ENCODE peak calls at places on chromosome 17, in four cellular contexts. One of them, this sample, is unnamed.

GRCh38 chr17:29621751-29622194 is 939 bp downstream of the CORO6 start:
- DNase-seq in SW 1271: no peak
- DNase-seq in LHCN-M2: peak
- DNase-seq in activated CD4-positive, alpha-beta T cell treated with anti-CD3 and anti-CD28 coated beads, Interleukin-2, amount 50 U/mL, for 4 hours: no peak
- DNase-seq in this sample: no peak

GRCh38 chr17:37742114-37742761 is 2.6 kb downstream of the HNF1B start:
- DNase-seq in activated CD4-positive, alpha-beta T cell treated with anti-CD3 and anti-CD28 coated beads, Interleukin-2, amount 50 U/mL, for 4 hours: no peak
- DNase-seq in LHCN-M2: no peak
- DNase-seq in SW 1271: no peak
- DNase-seq in this sample: no peak

GRCh38 chr17:68820476-68820824 is 134.7 kb downstream of the ABCA8 start:
- DNase-seq in LHCN-M2: no peak
- DNase-seq in activated CD4-positive, alpha-beta T cell treated with anti-CD3 and anti-CD28 coated beads, Interleukin-2, amount 50 U/mL, for 4 hours: no peak
- DNase-seq in SW 1271: no peak
- DNase-seq in this sample: no peak

GRCh38 chr17:40063915-40064531 is 1.3 kb downstream of the THRA start:
- DNase-seq in LHCN-M2: no peak
- DNase-seq in SW 1271: no peak
- DNase-seq in activated CD4-positive, alpha-beta T cell treated with anti-CD3 and anti-CD28 coated beads, Interleukin-2, amount 50 U/mL, for 4 hours: no peak
- DNase-seq in this sample: no peak

GRCh38 chr17:75684924-75685323 is 17.8 kb downstream of the SAP30BP start:
- DNase-seq in LHCN-M2: peak
- DNase-seq in SW 1271: no peak
- DNase-seq in activated CD4-positive, alpha-beta T cell treated with anti-CD3 and anti-CD28 coated beads, Interleukin-2, amount 50 U/mL, for 4 hours: no peak
- DNase-seq in this sample: no peak

GRCh38 chr17:42399121-42399520 is 10.9 kb upstream of the STAT3 start:
- DNase-seq in activated CD4-positive, alpha-beta T cell treated with anti-CD3 and anti-CD28 coated beads, Interleukin-2, amount 50 U/mL, for 4 hours: no peak
- DNase-seq in LHCN-M2: peak
- DNase-seq in SW 1271: no peak
- DNase-seq in this sample: no peak

GRCh38 chr17:55167024-55167721 is 97.6 kb upstream of the HLF start:
- DNase-seq in activated CD4-positive, alpha-beta T cell treated with anti-CD3 and anti-CD28 coated beads, Interleukin-2, amount 50 U/mL, for 4 hours: no peak
- DNase-seq in SW 1271: no peak
- DNase-seq in LHCN-M2: no peak
- DNase-seq in this sample: no peak

GRCh38 chr17:43966276-43966675 is 12.5 kb upstream of the PYY start:
- DNase-seq in LHCN-M2: no peak
- DNase-seq in SW 1271: no peak
- DNase-seq in activated CD4-positive, alpha-beta T cell treated with anti-CD3 and anti-CD28 coated beads, Interleukin-2, amount 50 U/mL, for 4 hours: no peak
- DNase-seq in this sample: no peak

GRCh38 chr17:3990391-3991127 is 26.3 kb upstream of the ATP2A3 start:
- DNase-seq in activated CD4-positive, alpha-beta T cell treated with anti-CD3 and anti-CD28 coated beads, Interleukin-2, amount 50 U/mL, for 4 hours: no peak
- DNase-seq in LHCN-M2: no peak
- DNase-seq in SW 1271: no peak
- DNase-seq in this sample: no peak

GRCh38 chr17:48432820-48433775 is 3.1 kb upstream of the SKAP1 start:
- DNase-seq in activated CD4-positive, alpha-beta T cell treated with anti-CD3 and anti-CD28 coated beads, Interleukin-2, amount 50 U/mL, for 4 hours: no peak
- DNase-seq in SW 1271: no peak
- DNase-seq in LHCN-M2: no peak
- DNase-seq in this sample: no peak

GRCh38 chr17:37476431-37477130 is 13.1 kb upstream of the DUSP14 start:
- DNase-seq in LHCN-M2: peak
- DNase-seq in activated CD4-positive, alpha-beta T cell treated with anti-CD3 and anti-CD28 coated beads, Interleukin-2, amount 50 U/mL, for 4 hours: no peak
- DNase-seq in SW 1271: no peak
- DNase-seq in this sample: no peak

GRCh38 chr17:40458001-40458791 is 14.9 kb downstream of the IGFBP4 start:
- DNase-seq in SW 1271: no peak
- DNase-seq in activated CD4-positive, alpha-beta T cell treated with anti-CD3 and anti-CD28 coated beads, Interleukin-2, amount 50 U/mL, for 4 hours: no peak
- DNase-seq in LHCN-M2: peak
- DNase-seq in this sample: no peak

GRCh38 chr17:5031365-5032082 is 3.7 kb downstream of the SLC52A1 start:
- DNase-seq in SW 1271: peak
- DNase-seq in LHCN-M2: peak
- DNase-seq in activated CD4-positive, alpha-beta T cell treated with anti-CD3 and anti-CD28 coated beads, Interleukin-2, amount 50 U/mL, for 4 hours: peak
- DNase-seq in this sample: peak

GRCh38 chr17:17809527-17810373 is 27.0 kb downstream of the SREBF1 start:
- DNase-seq in SW 1271: no peak
- DNase-seq in LHCN-M2: no peak
- DNase-seq in activated CD4-positive, alpha-beta T cell treated with anti-CD3 and anti-CD28 coated beads, Interleukin-2, amount 50 U/mL, for 4 hours: no peak
- DNase-seq in this sample: no peak

GRCh38 chr17:77736207-77736600 is 222.3 kb upstream of the TNRC6C start:
- DNase-seq in activated CD4-positive, alpha-beta T cell treated with anti-CD3 and anti-CD28 coated beads, Interleukin-2, amount 50 U/mL, for 4 hours: no peak
- DNase-seq in LHCN-M2: no peak
- DNase-seq in SW 1271: no peak
- DNase-seq in this sample: no peak

GRCh38 chr17:68301438-68301959 is 10.2 kb downstream of the ARSG start:
- DNase-seq in SW 1271: no peak
- DNase-seq in activated CD4-positive, alpha-beta T cell treated with anti-CD3 and anti-CD28 coated beads, Interleukin-2, amount 50 U/mL, for 4 hours: no peak
- DNase-seq in LHCN-M2: no peak
- DNase-seq in this sample: no peak

GRCh38 chr17:44211281-44212265 is 7.9 kb downstream of the UBTF start:
- DNase-seq in activated CD4-positive, alpha-beta T cell treated with anti-CD3 and anti-CD28 coated beads, Interleukin-2, amount 50 U/mL, for 4 hours: no peak
- DNase-seq in SW 1271: no peak
- DNase-seq in LHCN-M2: no peak
- DNase-seq in this sample: no peak

GRCh38 chr17:81878294-81878693 is 7.2 kb upstream of the ARHGDIA start:
- DNase-seq in SW 1271: no peak
- DNase-seq in LHCN-M2: no peak
- DNase-seq in activated CD4-positive, alpha-beta T cell treated with anti-CD3 and anti-CD28 coated beads, Interleukin-2, amount 50 U/mL, for 4 hours: no peak
- DNase-seq in this sample: no peak

GRCh38 chr17:1420981-1421380 is 21.0 kb upstream of the YWHAE start:
- DNase-seq in activated CD4-positive, alpha-beta T cell treated with anti-CD3 and anti-CD28 coated beads, Interleukin-2, amount 50 U/mL, for 4 hours: no peak
- DNase-seq in LHCN-M2: no peak
- DNase-seq in SW 1271: no peak
- DNase-seq in this sample: no peak

GRCh38 chr17:51064061-51064735 is 56.5 kb downstream of the SPAG9 start:
- DNase-seq in SW 1271: no peak
- DNase-seq in activated CD4-positive, alpha-beta T cell treated with anti-CD3 and anti-CD28 coated beads, Interleukin-2, amount 50 U/mL, for 4 hours: no peak
- DNase-seq in LHCN-M2: no peak
- DNase-seq in this sample: no peak

GRCh38 chr17:81031571-81032550 is 3.1 kb upstream of the BAIAP2 start:
- DNase-seq in SW 1271: no peak
- DNase-seq in LHCN-M2: no peak
- DNase-seq in activated CD4-positive, alpha-beta T cell treated with anti-CD3 and anti-CD28 coated beads, Interleukin-2, amount 50 U/mL, for 4 hours: no peak
- DNase-seq in this sample: no peak

GRCh38 chr17:9115446-9116265 is 94.3 kb downstream of the NTN1 start:
- DNase-seq in SW 1271: no peak
- DNase-seq in activated CD4-positive, alpha-beta T cell treated with anti-CD3 and anti-CD28 coated beads, Interleukin-2, amount 50 U/mL, for 4 hours: peak
- DNase-seq in LHCN-M2: no peak
- DNase-seq in this sample: peak

GRCh38 chr17:39765766-39766165 is 28.0 kb downstream of the GRB7 start:
- DNase-seq in activated CD4-positive, alpha-beta T cell treated with anti-CD3 and anti-CD28 coated beads, Interleukin-2, amount 50 U/mL, for 4 hours: no peak
- DNase-seq in SW 1271: no peak
- DNase-seq in LHCN-M2: no peak
- DNase-seq in this sample: no peak

GRCh38 chr17:18315498-18316360 is 636 bp downstream of the SMCR8 start:
- DNase-seq in LHCN-M2: no peak
- DNase-seq in SW 1271: no peak
- DNase-seq in activated CD4-positive, alpha-beta T cell treated with anti-CD3 and anti-CD28 coated beads, Interleukin-2, amount 50 U/mL, for 4 hours: peak
- DNase-seq in this sample: no peak

GRCh38 chr17:34727601-34728000 is 148.2 kb downstream of the TMEM132E start:
- DNase-seq in activated CD4-positive, alpha-beta T cell treated with anti-CD3 and anti-CD28 coated beads, Interleukin-2, amount 50 U/mL, for 4 hours: no peak
- DNase-seq in LHCN-M2: no peak
- DNase-seq in SW 1271: no peak
- DNase-seq in this sample: no peak

GRCh38 chr17:80834896-80835281 is 156.8 kb upstream of the CHMP6 start:
- DNase-seq in LHCN-M2: no peak
- DNase-seq in SW 1271: no peak
- DNase-seq in activated CD4-positive, alpha-beta T cell treated with anti-CD3 and anti-CD28 coated beads, Interleukin-2, amount 50 U/mL, for 4 hours: no peak
- DNase-seq in this sample: no peak

GRCh38 chr17:21287703-21288449 is 3.4 kb downstream of the MAP2K3 start:
- DNase-seq in activated CD4-positive, alpha-beta T cell treated with anti-CD3 and anti-CD28 coated beads, Interleukin-2, amount 50 U/mL, for 4 hours: peak
- DNase-seq in SW 1271: peak
- DNase-seq in LHCN-M2: peak
- DNase-seq in this sample: peak

GRCh38 chr17:27318228-27318627 is 24.3 kb downstream of the WSB1 start:
- DNase-seq in LHCN-M2: no peak
- DNase-seq in SW 1271: no peak
- DNase-seq in activated CD4-positive, alpha-beta T cell treated with anti-CD3 and anti-CD28 coated beads, Interleukin-2, amount 50 U/mL, for 4 hours: no peak
- DNase-seq in this sample: no peak

GRCh38 chr17:8522577-8522976 is 86.9 kb downstream of the NDEL1 start:
- DNase-seq in activated CD4-positive, alpha-beta T cell treated with anti-CD3 and anti-CD28 coated beads, Interleukin-2, amount 50 U/mL, for 4 hours: no peak
- DNase-seq in LHCN-M2: no peak
- DNase-seq in SW 1271: no peak
- DNase-seq in this sample: no peak

GRCh38 chr17:81448960-81449359 is 53.7 kb downstream of the BAHCC1 start:
- DNase-seq in SW 1271: no peak
- DNase-seq in LHCN-M2: no peak
- DNase-seq in activated CD4-positive, alpha-beta T cell treated with anti-CD3 and anti-CD28 coated beads, Interleukin-2, amount 50 U/mL, for 4 hours: no peak
- DNase-seq in this sample: no peak

GRCh38 chr17:32497431-32498205 is 10.8 kb downstream of the CDK5R1 start:
- DNase-seq in LHCN-M2: peak
- DNase-seq in activated CD4-positive, alpha-beta T cell treated with anti-CD3 and anti-CD28 coated beads, Interleukin-2, amount 50 U/mL, for 4 hours: no peak
- DNase-seq in SW 1271: no peak
- DNase-seq in this sample: no peak

GRCh38 chr17:75096082-75096625 is 8.4 kb downstream of the SLC16A5 start:
- DNase-seq in SW 1271: peak
- DNase-seq in LHCN-M2: peak
- DNase-seq in activated CD4-positive, alpha-beta T cell treated with anti-CD3 and anti-CD28 coated beads, Interleukin-2, amount 50 U/mL, for 4 hours: no peak
- DNase-seq in this sample: no peak

GRCh38 chr17:32104158-32104557 is 38.1 kb upstream of the RHOT1 start:
- DNase-seq in SW 1271: no peak
- DNase-seq in activated CD4-positive, alpha-beta T cell treated with anti-CD3 and anti-CD28 coated beads, Interleukin-2, amount 50 U/mL, for 4 hours: no peak
- DNase-seq in LHCN-M2: no peak
- DNase-seq in this sample: no peak

GRCh38 chr17:32523017-32523680 is 36.4 kb downstream of the CDK5R1 start:
- DNase-seq in LHCN-M2: no peak
- DNase-seq in SW 1271: no peak
- DNase-seq in activated CD4-positive, alpha-beta T cell treated with anti-CD3 and anti-CD28 coated beads, Interleukin-2, amount 50 U/mL, for 4 hours: no peak
- DNase-seq in this sample: no peak

This sample was measured in stimulated activated CD8-positive, alpha-beta memory T cell treated with anti-CD3 and anti-CD28 coated beads, Interleukin-2, amount 100 ng/mL, for 1 hour.